ENCODE peak calls at places on chromosomes 13 and 19, in five cellular contexts. One of them, this sample, is unnamed.

GRCh38 chr13:108037348-108037747 is 178.0 kb downstream of the LIG4 start:
- DNase-seq in right lobe of liver: no peak
- DNase-seq in tibial nerve: no peak
- DNase-seq in A549: no peak
- DNase-seq in H1: no peak
- DNase-seq in this sample: no peak

GRCh38 chr13:23993439-23993980 is 96.2 kb upstream of the C1QTNF9B start:
- DNase-seq in right lobe of liver: no peak
- DNase-seq in tibial nerve: no peak
- DNase-seq in H1: no peak
- DNase-seq in A549: no peak
- DNase-seq in this sample: no peak

GRCh38 chr19:6663236-6664187 is 6.4 kb downstream of the TNFSF14 start:
- DNase-seq in right lobe of liver: no peak
- DNase-seq in A549: no peak
- DNase-seq in H1: no peak
- DNase-seq in tibial nerve: no peak
- DNase-seq in this sample: no peak

GRCh38 chr13:112222971-112223370 is 153.2 kb upstream of the SPACA7 start:
- DNase-seq in right lobe of liver: no peak
- DNase-seq in A549: no peak
- DNase-seq in H1: no peak
- DNase-seq in tibial nerve: no peak
- DNase-seq in this sample: no peak

GRCh38 chr19:49422407-49423277 is 599 bp downstream of the PTH2 start:
- DNase-seq in tibial nerve: no peak
- DNase-seq in H1: peak
- DNase-seq in A549: peak
- DNase-seq in right lobe of liver: no peak
- DNase-seq in this sample: peak

GRCh38 chr19:41821003-41821735 is 23.3 kb downstream of the LYPD4 start:
- DNase-seq in A549: peak
- DNase-seq in tibial nerve: no peak
- DNase-seq in H1: peak
- DNase-seq in right lobe of liver: no peak
- DNase-seq in this sample: peak

GRCh38 chr13:113843864-113844556 is 19.9 kb downstream of the GAS6 start:
- DNase-seq in H1: no peak
- DNase-seq in right lobe of liver: peak
- DNase-seq in A549: no peak
- DNase-seq in tibial nerve: no peak
- DNase-seq in this sample: peak

GRCh38 chr19:16244091-16244490 is 46.4 kb downstream of the AP1M1 start:
- DNase-seq in A549: no peak
- DNase-seq in right lobe of liver: no peak
- DNase-seq in H1: no peak
- DNase-seq in tibial nerve: no peak
- DNase-seq in this sample: no peak

GRCh38 chr19:57682226-57682766 is 519 bp downstream of the ZNF551 start:
- DNase-seq in right lobe of liver: no peak
- DNase-seq in H1: no peak
- DNase-seq in A549: no peak
- DNase-seq in tibial nerve: no peak
- DNase-seq in this sample: no peak

GRCh38 chr13:114106991-114107685 is 25.3 kb downstream of the RASA3 start:
- DNase-seq in H1: no peak
- DNase-seq in tibial nerve: peak
- DNase-seq in A549: no peak
- DNase-seq in right lobe of liver: peak
- DNase-seq in this sample: no peak

GRCh38 chr13:66224644-66225043 is 1005.5 kb downstream of the PCDH9 start:
- DNase-seq in A549: no peak
- DNase-seq in tibial nerve: no peak
- DNase-seq in right lobe of liver: no peak
- DNase-seq in H1: no peak
- DNase-seq in this sample: peak

GRCh38 chr13:52353116-52353718 is 52.8 kb downstream of the THSD1 start:
- DNase-seq in A549: no peak
- DNase-seq in tibial nerve: no peak
- DNase-seq in H1: no peak
- DNase-seq in right lobe of liver: no peak
- DNase-seq in this sample: no peak

GRCh38 chr19:46704379-46705076 is 12.4 kb downstream of the PRKD2 start:
- DNase-seq in right lobe of liver: peak
- DNase-seq in tibial nerve: peak
- DNase-seq in A549: peak
- DNase-seq in H1: peak
- DNase-seq in this sample: peak

GRCh38 chr13:47251771-47252170 is 354.9 kb upstream of the HTR2A start:
- DNase-seq in right lobe of liver: no peak
- DNase-seq in A549: no peak
- DNase-seq in tibial nerve: no peak
- DNase-seq in H1: no peak
- DNase-seq in this sample: no peak

GRCh38 chr19:15779756-15780476 is 7.5 kb upstream of the OR10H5 start:
- DNase-seq in A549: peak
- DNase-seq in H1: no peak
- DNase-seq in right lobe of liver: peak
- DNase-seq in tibial nerve: peak
- DNase-seq in this sample: no peak

GRCh38 chr13:113001251-113002140 is 32.5 kb downstream of the MCF2L start:
- DNase-seq in H1: no peak
- DNase-seq in A549: no peak
- DNase-seq in tibial nerve: no peak
- DNase-seq in right lobe of liver: no peak
- DNase-seq in this sample: no peak

GRCh38 chr19:49534632-49535385 is 7.0 kb downstream of the RCN3 start:
- DNase-seq in H1: no peak
- DNase-seq in right lobe of liver: no peak
- DNase-seq in tibial nerve: no peak
- DNase-seq in A549: no peak
- DNase-seq in this sample: peak

GRCh38 chr13:27194895-27195764 is 23.5 kb upstream of the USP12 start:
- DNase-seq in right lobe of liver: no peak
- DNase-seq in A549: peak
- DNase-seq in H1: no peak
- DNase-seq in tibial nerve: no peak
- DNase-seq in this sample: peak

DNA sequence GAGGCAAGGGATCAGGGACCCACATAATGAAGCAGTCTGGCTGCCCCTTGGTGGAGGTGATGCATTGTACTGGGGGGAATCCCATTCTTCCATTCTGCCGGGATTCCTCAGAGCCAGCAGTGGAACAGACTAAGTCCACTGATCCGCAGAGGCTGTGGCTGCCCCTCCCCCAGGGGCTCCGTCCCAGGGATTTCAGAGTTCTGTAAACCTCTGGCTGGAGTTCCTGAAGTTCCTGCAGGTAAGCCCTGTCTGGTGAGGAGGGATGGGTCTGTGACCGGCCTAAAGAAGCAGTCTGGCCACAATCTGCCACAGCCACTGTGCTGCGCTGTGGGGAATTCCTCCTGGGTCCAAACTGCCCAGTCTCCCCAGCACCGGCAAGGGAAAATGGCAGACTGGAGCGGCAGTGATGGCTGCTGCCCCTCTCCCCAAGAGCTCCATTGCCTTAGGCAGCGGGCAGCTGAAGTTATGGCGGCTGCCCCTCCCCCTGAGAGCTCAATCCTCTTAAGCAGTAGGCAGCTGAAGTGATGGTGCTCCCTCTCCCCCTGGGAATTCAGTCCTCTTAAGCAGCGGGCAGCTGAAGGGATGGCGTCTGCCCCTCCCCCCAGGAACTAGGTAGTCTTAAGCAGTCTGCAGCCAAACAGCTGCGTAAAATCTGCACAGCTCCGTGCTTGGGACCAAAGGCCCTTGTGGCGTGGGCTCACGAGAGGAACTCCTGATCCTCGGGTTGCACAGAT is 155.7 kb downstream of the PCDH17 start:
- DNase-seq in right lobe of liver: no peak
- DNase-seq in A549: no peak
- DNase-seq in H1: no peak
- DNase-seq in tibial nerve: no peak
- DNase-seq in this sample: peak
- H3K4me3 ChIP-seq in right lobe of liver: no peak
- H3K4me3 ChIP-seq in A549: no peak
- H3K4me3 ChIP-seq in H1: no peak
- H3K4me3 ChIP-seq in tibial nerve: no peak
- H3K4me3 ChIP-seq in this sample: no peak

DNA sequence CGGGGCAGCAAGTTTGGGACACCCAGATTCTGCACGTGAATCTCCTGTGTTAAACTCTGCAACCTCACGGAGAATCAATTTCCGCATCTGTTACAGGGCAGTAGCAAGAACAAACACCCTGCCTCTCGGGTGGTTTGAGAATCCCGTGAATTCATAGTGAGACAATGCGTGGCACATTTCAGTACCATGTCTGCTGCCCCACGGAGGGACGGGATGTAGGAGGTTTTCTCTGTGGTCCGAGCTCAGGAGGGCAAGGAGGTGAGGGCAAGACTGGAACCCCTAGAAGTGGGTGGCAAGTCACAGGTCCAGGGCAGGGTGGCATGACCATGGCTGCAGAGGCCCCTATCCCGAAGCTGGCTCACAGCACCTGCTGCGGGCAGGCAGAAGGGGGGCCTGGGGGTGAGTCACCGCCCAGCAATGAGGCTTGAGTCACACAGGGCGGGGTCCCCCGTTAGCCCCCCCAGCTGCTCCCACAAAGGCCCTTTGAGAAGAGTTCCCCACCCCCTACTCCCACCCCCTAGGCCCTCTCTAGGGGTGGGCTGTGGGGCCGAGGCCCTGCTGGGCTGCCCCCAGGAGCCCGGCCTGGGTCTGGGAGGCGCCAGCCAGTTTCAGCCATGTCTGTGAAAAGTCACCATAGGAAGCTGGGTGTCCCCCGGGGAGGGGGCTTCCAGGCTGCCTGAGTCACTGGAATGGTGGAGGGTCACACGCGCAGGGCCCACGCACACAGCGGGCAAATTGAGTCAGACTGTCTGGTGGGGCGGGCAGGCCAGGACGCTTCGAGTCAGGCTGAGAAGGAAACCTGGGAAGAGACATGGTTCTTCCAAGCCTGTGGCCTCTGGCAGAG is 25.8 kb upstream of the NANOS3 start:
- DNase-seq in H1: no peak
- DNase-seq in right lobe of liver: no peak
- DNase-seq in tibial nerve: peak
- DNase-seq in A549: peak
- DNase-seq in this sample: peak
- TF ChIP-seq POLR2A in H1: peak
- TF ChIP-seq POLR2A in right lobe of liver: no peak
- TF ChIP-seq POLR2A in tibial nerve: no peak
- TF ChIP-seq POLR2A in A549: no peak
- TF ChIP-seq POLR2A in this sample: no peak

DNA sequence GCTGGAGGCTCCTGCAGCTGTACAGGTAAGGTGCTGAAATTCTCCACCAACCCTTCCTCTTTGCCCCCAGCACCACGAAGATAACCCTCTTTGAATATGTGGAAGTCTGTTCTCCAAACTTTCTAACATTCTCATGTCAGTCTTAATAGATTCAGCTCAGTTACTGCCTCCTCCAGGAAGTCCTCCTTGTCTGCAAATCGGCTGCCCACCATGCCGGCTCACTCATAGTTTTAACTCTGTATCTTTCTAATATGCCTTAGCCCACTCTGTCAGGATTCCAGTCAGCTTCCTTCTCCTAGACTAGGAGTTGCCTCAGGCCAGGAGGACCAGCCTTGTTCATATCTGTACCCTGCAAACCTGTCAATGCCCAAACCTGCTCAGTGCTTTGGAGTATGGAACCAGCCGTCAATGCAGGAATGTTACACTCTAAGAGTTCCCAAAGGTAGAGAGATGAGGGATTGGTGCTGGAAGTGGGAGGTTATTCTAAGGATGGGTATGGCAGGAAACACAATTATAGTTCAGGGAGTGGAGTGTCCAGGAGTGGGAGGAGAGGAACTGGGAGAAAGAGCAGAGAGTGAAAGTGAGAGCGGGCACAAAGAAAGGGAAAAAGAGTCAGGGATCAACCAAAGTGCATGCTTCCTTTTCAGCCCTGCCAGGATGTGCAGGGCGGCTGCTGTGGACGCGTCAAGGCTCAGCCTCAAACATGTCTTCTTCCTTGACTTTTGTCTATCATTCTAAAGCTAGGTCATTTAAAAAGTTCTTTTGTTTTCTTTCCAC is 38.0 kb upstream of the ALOX5AP start:
- DNase-seq in H1: no peak
- DNase-seq in right lobe of liver: no peak
- DNase-seq in A549: no peak
- DNase-seq in tibial nerve: no peak
- DNase-seq in this sample: no peak
- H3K4me3 ChIP-seq in H1: no peak
- H3K4me3 ChIP-seq in right lobe of liver: no peak
- H3K4me3 ChIP-seq in A549: no peak
- H3K4me3 ChIP-seq in tibial nerve: no peak
- H3K4me3 ChIP-seq in this sample: no peak

GRCh38 chr19:4538601-4538954 is 1.3 kb downstream of the LRG1 start:
- DNase-seq in A549: no peak
- DNase-seq in right lobe of liver: no peak
- DNase-seq in tibial nerve: no peak
- DNase-seq in H1: no peak
- DNase-seq in this sample: no peak

GRCh38 chr19:4539169-4539696 is 603 bp downstream of the LRG1 start:
- DNase-seq in H1: no peak
- DNase-seq in right lobe of liver: no peak
- DNase-seq in A549: no peak
- DNase-seq in tibial nerve: no peak
- DNase-seq in this sample: no peak

GRCh38 chr19:4541114-4541805 is 1.4 kb upstream of the LRG1 start:
- DNase-seq in H1: no peak
- DNase-seq in tibial nerve: no peak
- DNase-seq in right lobe of liver: no peak
- DNase-seq in A549: no peak
- DNase-seq in this sample: peak

GRCh38 chr19:4537953-4538600 is 1.8 kb downstream of the LRG1 start:
- DNase-seq in H1: no peak
- DNase-seq in right lobe of liver: no peak
- DNase-seq in tibial nerve: no peak
- DNase-seq in A549: no peak
- DNase-seq in this sample: no peak

DNA sequence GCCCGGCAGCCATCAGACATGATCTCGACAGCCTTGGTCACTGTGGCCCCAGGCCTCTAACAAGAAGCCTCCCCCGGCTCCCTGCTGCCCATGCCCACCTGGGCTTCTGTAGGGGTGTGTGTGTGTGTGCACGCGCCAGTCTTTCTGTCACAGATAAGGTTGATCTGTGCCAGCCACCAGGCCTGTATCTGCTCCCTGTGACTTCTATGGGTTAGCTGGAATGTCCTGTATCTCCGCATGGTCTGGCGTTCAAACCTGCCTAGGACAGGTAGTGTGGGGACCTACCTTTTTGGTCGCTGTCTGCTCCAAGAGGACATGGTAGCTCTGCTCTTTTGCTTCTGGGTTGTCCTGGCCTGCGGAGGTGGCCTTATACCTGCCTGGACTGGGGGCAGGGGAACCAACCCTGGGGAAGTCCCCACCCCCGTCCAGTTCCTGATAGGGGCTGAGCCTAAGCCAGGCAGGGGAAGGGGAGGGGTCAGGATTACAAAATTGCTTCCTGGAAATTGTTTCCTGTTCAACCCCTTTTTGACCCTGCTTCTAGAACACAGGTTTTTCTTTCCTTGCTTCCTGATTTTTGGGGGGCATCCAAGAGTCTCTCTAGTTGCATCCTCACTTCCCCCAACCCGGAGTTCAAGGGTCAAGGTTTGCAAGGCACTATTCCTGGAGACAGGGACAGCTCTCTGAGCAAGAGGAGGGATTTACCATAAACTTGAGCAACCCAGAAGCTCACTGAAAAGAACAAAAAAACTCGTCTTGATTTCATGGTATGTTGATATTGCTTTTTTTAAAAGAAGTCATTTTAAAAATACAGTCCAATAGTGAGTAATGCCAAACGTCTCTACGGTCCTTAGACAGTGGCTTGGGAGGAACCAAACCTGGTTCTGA is at the start of gene LRG1:
- DNase-seq in H1: no peak
- DNase-seq in right lobe of liver: peak
- DNase-seq in tibial nerve: no peak
- DNase-seq in A549: no peak
- DNase-seq in this sample: peak
- TF ChIP-seq POLR2A in H1: no peak
- TF ChIP-seq POLR2A in right lobe of liver: peak
- TF ChIP-seq POLR2A in tibial nerve: no peak
- TF ChIP-seq POLR2A in A549: no peak
- TF ChIP-seq POLR2A in this sample: no peak